ENCODE peak calls at places on chromosomes 13 and 19, in six cellular contexts. P, U, O, G, W and Z are unnamed samples.

GRCh38 chr19:54451331-54451871 is 2.4 kb downstream of the LENG8 start:
- DNase-seq in P (no peak), U (no peak), O (peak; percentile 43), G (peak; percentile 21), W (no peak), Z (no peak)

GRCh38 chr13:96925869-96926628 is 68.2 kb downstream of the OXGR1 start:
- DNase-seq in P (no peak), U (no peak), O (no peak), G (peak; percentile 37), W (no peak), Z (no peak)

GRCh38 chr13:38908574-38908973 is 82.1 kb downstream of the STOML3 start:
- DNase-seq in P (no peak), U (no peak), O (no peak), G (no peak), W (no peak), Z (no peak)

GRCh38 chr13:33352520-33352919 is 67.0 kb upstream of the STARD13 start:
- DNase-seq in P (no peak), U (no peak), O (no peak), G (no peak), W (no peak), Z (no peak)

GRCh38 chr19:35644987-35645679 is 3.0 kb upstream of the COX6B1 start:
- DNase-seq in P (peak; percentile 64), U (no peak), O (peak; percentile 57), G (peak; percentile 56), W (peak; percentile 85), Z (peak; percentile 54)

GRCh38 chr13:112142401-112142930 is 75.5 kb downstream of the SOX1 start:
- DNase-seq in P (no peak), U (no peak), O (no peak), G (no peak), W (no peak), Z (no peak)

GRCh38 chr19:44726465-44726864 is 22.0 kb upstream of the BCL3 start:
- DNase-seq in P (no peak), U (no peak), O (no peak), G (no peak), W (no peak), Z (no peak)

GRCh38 chr13:113663934-113664333 is 3.1 kb upstream of the GRK1 start:
- DNase-seq in P (no peak), U (no peak), O (no peak), G (no peak), W (no peak), Z (no peak)

GRCh38 chr13:42769650-42770049 is 11.7 kb upstream of the FAM216B start:
- DNase-seq in P (no peak), U (no peak), O (peak; percentile 22), G (peak; percentile 30), W (no peak), Z (no peak)

GRCh38 chr19:11142528-11143171 is 12.9 kb downstream of the SPC24 start:
- DNase-seq in P (no peak), U (peak; percentile 85), O (peak; percentile 96), G (peak; percentile 99), W (peak; percentile 93), Z (peak; percentile 91)

GRCh38 chr13:60019119-60019993 is 144.4 kb downstream of the DIAPH3 start:
- DNase-seq in P (no peak), U (no peak), O (peak; percentile 40), G (no peak), W (no peak), Z (no peak)

GRCh38 chr19:31114585-31114984 is 234.7 kb downstream of the TSHZ3 start:
- DNase-seq in P (no peak), U (no peak), O (no peak), G (no peak), W (no peak), Z (no peak)

GRCh38 chr13:27375686-27376326 is 48.6 kb upstream of the GTF3A start:
- DNase-seq in P (no peak), U (peak; percentile 57), O (peak; percentile 75), G (peak; percentile 72), W (peak; percentile 50), Z (peak; percentile 69)